ENCODE peak calls at places on chromosomes 7 and 10, in seven cellular contexts. W, O, Z, E, P, A and L are unnamed samples.

GRCh38 chr7:42414028-42414427 is 177.0 kb upstream of the GLI3 start:
- DNase-seq in E (no peak), Z (no peak), O (no peak), A (no peak), W (no peak), P (no peak), L (peak)

GRCh38 chr7:100057006-100057405 is 7.4 kb downstream of the ZSCAN21 start:
- DNase-seq in E (no peak), W (no peak), A (no peak), P (no peak), O (no peak), Z (no peak), L (no peak)

GRCh38 chr7:151940048-151940845 is 16.0 kb upstream of the GALNTL5 start:
- DNase-seq in O (no peak), P (no peak), Z (peak), W (no peak), A (no peak), E (no peak), L (no peak)

GRCh38 chr10:60910543-60910942 is 33.4 kb downstream of the RHOBTB1 start:
- DNase-seq in A (no peak), E (no peak), W (no peak), O (no peak), Z (no peak), P (no peak), L (no peak)

GRCh38 chr10:697097-697875 is 7.8 kb upstream of the DIP2C start:
- DNase-seq in E (no peak), O (no peak), P (no peak), Z (no peak), W (no peak), A (no peak), L (no peak)

GRCh38 chr7:86469680-86470295 is 173.9 kb upstream of the GRM3 start:
- DNase-seq in E (peak), O (peak), A (peak), Z (peak), W (peak), P (peak), L (peak)

GRCh38 chr7:16817536-16817935 is 12.7 kb upstream of the AGR2 start:
- DNase-seq in Z (no peak), E (no peak), W (no peak), O (no peak), P (no peak), A (no peak), L (no peak)

GRCh38 chr7:1794888-1795542 is 124.9 kb downstream of the ELFN1 start:
- DNase-seq in A (peak), Z (no peak), O (no peak), W (peak), E (no peak), P (no peak), L (no peak)

GRCh38 chr7:30531286-30531685 is 26.7 kb upstream of the GGCT start:
- DNase-seq in P (no peak), A (no peak), Z (no peak), E (no peak), W (no peak), O (no peak), L (no peak)

GRCh38 chr10:91521444-91521843 is 111.3 kb downstream of the HECTD2 start:
- DNase-seq in W (no peak), E (no peak), Z (no peak), P (no peak), A (no peak), O (no peak), L (no peak)

GRCh38 chr7:44983742-44984477 is 5.1 kb upstream of the MYO1G start:
- DNase-seq in A (no peak), E (no peak), O (no peak), P (no peak), Z (no peak), W (no peak), L (no peak)

GRCh38 chr7:85185355-85186082 is 1.3 kb downstream of the SEMA3D start:
- DNase-seq in E (no peak), A (no peak), Z (peak), W (no peak), O (no peak), P (peak), L (peak)

GRCh38 chr7:64877714-64878610 is 25.1 kb upstream of the ZNF273 start:
- DNase-seq in Z (peak), P (no peak), E (no peak), O (no peak), A (peak), W (no peak), L (no peak)

GRCh38 chr10:110500515-110500905 is 2.8 kb downstream of the DUSP5 start:
- DNase-seq in O (no peak), Z (no peak), P (no peak), A (no peak), W (no peak), E (no peak), L (no peak)

GRCh38 chr10:132899751-132900065 is 42.7 kb downstream of the CFAP46 start:
- DNase-seq in O (no peak), Z (no peak), P (no peak), E (no peak), A (no peak), W (no peak), L (no peak)

GRCh38 chr10:124667425-124668130 is 76.6 kb downstream of the FAM53B start:
- DNase-seq in O (no peak), E (no peak), P (no peak), A (no peak), Z (peak), W (no peak), L (no peak)

GRCh38 chr7:28984631-28985030 is 26.5 kb upstream of the TRIL start:
- DNase-seq in Z (peak), E (no peak), A (peak), W (no peak), O (no peak), P (no peak), L (no peak)

GRCh38 chr10:72834183-72834825 is 59.2 kb upstream of the OIT3 start:
- DNase-seq in A (peak), Z (peak), W (peak), P (no peak), O (peak), E (peak), L (peak)

GRCh38 chr7:8433477-8434289 is at the start of gene NXPH1:
- DNase-seq in O (no peak), E (no peak), W (peak), Z (peak), P (peak), A (peak), L (peak)

GRCh38 chr7:67489881-67490280 is 493.2 kb downstream of the TYW1 start:
- DNase-seq in P (no peak), Z (no peak), O (no peak), E (no peak), A (no peak), W (no peak), L (no peak)

GRCh38 chr7:159118220-159118595 is 26.5 kb downstream of the VIPR2 start:
- DNase-seq in W (no peak), O (no peak), E (no peak), Z (no peak), P (no peak), A (no peak), L (no peak)

GRCh38 chr7:51306761-51307160 is 9.8 kb downstream of the COBL start:
- DNase-seq in Z (no peak), O (no peak), E (no peak), A (no peak), W (no peak), P (peak), L (no peak)

GRCh38 chr7:137482466-137482865 is 138.9 kb upstream of the PTN start:
- DNase-seq in E (no peak), P (no peak), Z (no peak), O (no peak), A (no peak), W (no peak), L (no peak)

GRCh38 chr10:7717767-7718166 is 14.7 kb downstream of the ITIH2 start:
- DNase-seq in W (no peak), Z (no peak), A (no peak), E (no peak), P (no peak), O (no peak), L (no peak)

GRCh38 chr7:101984997-101985645 is 167.7 kb downstream of the CUX1 start:
- DNase-seq in W (no peak), A (no peak), O (no peak), E (no peak), P (no peak), Z (peak), L (no peak)

GRCh38 chr10:55215699-55216098 is 414.7 kb upstream of the PCDH15 start:
- DNase-seq in E (no peak), O (no peak), A (no peak), P (no peak), Z (no peak), W (no peak), L (no peak)

GRCh38 chr7:94635687-94636086 is 20.2 kb downstream of the SGCE start:
- DNase-seq in E (no peak), O (no peak), P (no peak), Z (no peak), W (no peak), A (no peak), L (no peak)

GRCh38 chr10:2936816-2937215 is 130.5 kb upstream of the PFKP start:
- DNase-seq in W (no peak), A (no peak), P (peak), Z (no peak), E (no peak), O (no peak), L (no peak)

GRCh38 chr7:29457141-29457561 is 106.5 kb upstream of the PRR15 start:
- DNase-seq in O (no peak), E (no peak), Z (peak), A (no peak), P (no peak), W (no peak), L (no peak)

GRCh38 chr7:138089080-138089901 is 13.0 kb downstream of the AKR1D1 start:
- DNase-seq in O (no peak), Z (no peak), P (no peak), A (no peak), W (peak), E (no peak), L (peak)

GRCh38 chr10:3805227-3805790 is 20.3 kb upstream of the KLF6 start:
- DNase-seq in Z (no peak), E (peak), W (no peak), A (peak), P (no peak), O (peak), L (no peak)

GRCh38 chr7:149885191-149886017 is 11.6 kb downstream of the ATP6V0E2 start:
- DNase-seq in E (no peak), O (no peak), P (no peak), W (peak), A (peak), Z (no peak), L (peak)
- TF ChIP-seq JUND in E (no peak), O (no peak), P (peak), W (no peak), A (no peak), Z (no peak), L (no peak)

GRCh38 chr10:88991900-88992237 is 1.3 kb downstream of the FAS start:
- DNase-seq in Z (no peak), O (no peak), P (no peak), E (no peak), W (no peak), A (no peak), L (no peak)

GRCh38 chr10:88989423-88989822 is 1.2 kb upstream of the FAS start:
- DNase-seq in Z (no peak), P (no peak), A (no peak), W (no peak), E (no peak), O (no peak), L (no peak)

GRCh38 chr10:88990528-88991160 is at the start of gene FAS:
- DNase-seq in P (peak), A (no peak), W (peak), Z (peak), O (peak), E (peak), L (peak)

GRCh38 chr10:88991161-88991899 is 732 bp downstream of the FAS start:
- DNase-seq in W (peak), O (no peak), Z (peak), E (peak), A (peak), P (peak), L (peak)

GRCh38 chr10:88989824-88990527 is 622 bp upstream of the FAS start:
- DNase-seq in A (no peak), W (no peak), Z (no peak), E (no peak), P (no peak), O (no peak), L (peak)
- TF ChIP-seq JUND in A (no peak), W (no peak), Z (no peak), E (no peak), P (no peak), O (no peak), L (no peak)

GRCh38 chr10:48945441-48946143 is 6.0 kb upstream of the LRRC18 start:
- DNase-seq in W (no peak), A (no peak), P (no peak), Z (no peak), E (no peak), O (no peak), L (no peak)

GRCh38 chr10:48948631-48949030 is 9.0 kb upstream of the LRRC18 start:
- DNase-seq in E (no peak), P (no peak), W (no peak), Z (no peak), O (no peak), A (no peak), L (no peak)

GRCh38 chr10:48947690-48948418 is 8.2 kb upstream of the LRRC18 start:
- DNase-seq in P (no peak), Z (no peak), A (no peak), O (no peak), W (no peak), E (no peak), L (no peak)

GRCh38 chr10:48944171-48944570 is 4.5 kb upstream of the LRRC18 start:
- DNase-seq in O (no peak), A (no peak), Z (peak), P (no peak), E (no peak), W (no peak), L (no peak)

GRCh38 chr10:48946891-48947500 is 7.4 kb upstream of the LRRC18 start:
- DNase-seq in E (no peak), P (no peak), Z (no peak), O (no peak), W (no peak), A (no peak), L (no peak)
- TF ChIP-seq JUND in E (no peak), P (no peak), Z (no peak), O (no peak), W (no peak), A (no peak), L (no peak)

GRCh38 chr7:75861636-75862035 is 17.2 kb upstream of the RHBDD2 start:
- DNase-seq in O (no peak), A (no peak), Z (no peak), E (no peak), W (no peak), P (no peak), L (no peak)
- TF ChIP-seq JUND in O (no peak), A (no peak), Z (no peak), E (no peak), W (no peak), P (no peak), L (no peak)

DNA sequence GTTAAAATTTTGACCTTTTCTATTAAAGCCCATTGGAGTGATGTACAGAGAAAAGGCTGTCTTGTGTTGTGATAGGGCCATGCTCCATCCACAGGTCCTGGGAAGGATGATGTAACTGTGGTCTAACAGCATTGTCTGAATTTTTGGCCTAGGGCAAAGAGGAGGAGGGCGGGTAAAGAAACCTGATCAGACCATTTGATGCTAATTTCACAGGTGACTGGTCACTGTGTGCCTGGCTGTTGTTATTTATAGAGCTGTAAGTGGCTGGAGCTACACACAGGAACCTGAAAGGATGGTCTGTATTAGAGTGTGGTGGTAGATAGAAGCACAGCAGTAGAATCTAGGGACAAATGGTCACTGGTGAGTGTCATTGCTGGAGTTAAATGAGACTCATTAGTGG is 182.1 kb downstream of the AUTS2 start:
- DNase-seq in P (no peak), Z (no peak), A (no peak), W (no peak), O (no peak), E (no peak), L (peak)
- TF ChIP-seq JUND in P (peak), Z (no peak), A (no peak), W (no peak), O (no peak), E (no peak), L (peak)

DNA sequence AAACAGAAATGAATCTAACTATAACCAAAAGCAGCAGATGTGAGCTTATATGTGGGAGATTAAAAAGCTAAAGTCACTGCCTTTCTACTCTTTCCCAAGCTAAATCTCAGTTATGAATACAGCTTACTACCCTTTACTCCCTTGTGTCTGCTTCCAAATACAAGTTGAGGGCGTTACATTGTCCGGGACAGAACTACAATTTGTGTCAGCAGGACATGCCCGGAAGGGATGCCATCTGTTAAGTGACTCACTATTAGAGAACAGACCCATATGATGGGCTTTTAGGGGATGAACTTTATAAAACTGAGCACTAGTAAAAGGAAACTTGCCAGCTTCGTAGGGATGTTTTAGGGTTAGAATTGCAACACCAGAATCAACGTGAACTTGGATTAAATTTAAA is 299.7 kb upstream of the CSTF2T start:
- DNase-seq in W (no peak), Z (peak), A (no peak), E (no peak), O (no peak), P (no peak), L (no peak)
- TF ChIP-seq JUND in W (no peak), Z (no peak), A (no peak), E (no peak), O (no peak), P (no peak), L (no peak)

GRCh38 chr7:132030161-132030568 is 473.7 kb upstream of the PODXL start:
- DNase-seq in P (no peak), O (no peak), Z (peak), W (no peak), A (no peak), E (no peak), L (no peak)
- TF ChIP-seq JUND in P (no peak), O (no peak), Z (peak), W (no peak), A (no peak), E (no peak), L (no peak)

GRCh38 chr10:115094605-115095004 is 1.4 kb downstream of the ATRNL1 start:
- DNase-seq in O (no peak), A (no peak), Z (no peak), E (no peak), W (no peak), P (no peak), L (no peak)
- TF ChIP-seq JUND in O (no peak), A (no peak), Z (no peak), E (no peak), W (no peak), P (no peak), L (no peak)

DNA sequence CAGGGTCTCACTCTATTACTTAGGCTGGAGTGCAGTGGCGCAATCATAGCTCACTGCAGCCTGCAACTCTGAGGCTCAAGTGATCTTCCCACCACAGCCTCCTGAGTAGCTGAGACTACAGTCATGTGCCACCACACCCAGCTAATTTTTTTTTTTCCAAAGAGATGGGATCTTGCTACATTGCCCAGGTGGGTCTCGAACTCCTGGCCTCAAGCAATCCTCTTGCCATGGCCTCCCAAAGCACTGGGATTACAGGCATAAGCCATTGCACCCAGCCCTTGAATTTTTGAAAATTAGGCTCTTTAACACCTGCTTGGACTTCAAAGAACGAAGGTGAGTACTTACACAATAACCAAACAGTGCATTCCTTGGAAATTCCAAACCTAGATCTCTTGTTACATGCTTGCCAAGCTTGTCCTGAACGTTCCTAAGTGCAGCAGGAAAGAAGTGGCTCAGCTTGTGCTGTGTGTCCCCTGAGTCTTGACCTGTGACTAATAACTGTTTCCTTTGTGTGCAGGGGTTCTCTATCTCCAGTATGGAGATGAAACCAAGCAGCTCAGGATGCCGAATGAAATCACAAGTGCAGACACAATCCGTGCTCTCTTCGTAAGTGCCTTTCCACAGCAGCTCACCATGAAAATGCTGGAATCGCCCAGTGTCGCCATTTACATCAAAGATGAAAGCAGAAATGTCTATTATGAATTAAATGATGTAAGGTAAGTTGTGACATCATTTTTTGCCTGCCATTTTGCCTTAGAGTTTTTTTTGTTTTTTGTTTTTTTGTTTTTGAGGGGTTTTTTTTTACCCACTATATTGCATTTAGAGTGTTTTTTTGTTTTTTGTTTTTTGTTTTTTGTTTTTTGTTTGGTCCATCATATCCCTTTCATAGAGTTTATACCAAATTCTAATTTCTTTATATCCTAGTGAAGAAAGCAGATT is 223.8 kb downstream of the KIAA1217 start:
- DNase-seq in Z (no peak), O (no peak), A (no peak), W (peak), P (no peak), E (no peak), L (peak)
- TF ChIP-seq JUND in Z (no peak), O (no peak), A (no peak), W (no peak), P (no peak), E (no peak), L (no peak)

GRCh38 chr10:48729941-48730457 is 45.3 kb downstream of the WDFY4 start:
- DNase-seq in Z (no peak), E (no peak), W (no peak), P (no peak), O (no peak), A (no peak), L (no peak)
- TF ChIP-seq JUND in Z (no peak), E (no peak), W (no peak), P (no peak), O (no peak), A (no peak), L (no peak)